ENCODE peak calls at places on chromosomes 16 and 17, in nine cellular contexts. W is ovary, X is PC-3, E is colonic mucosa, P is heart right ventricle, D is lung, V is GM12878, U is esophagus squamous epithelium, Y is thoracic aorta. Q is an unnamed sample. For H3K36me3, the result is how much of the 10 kb centered on the place peaks cover.

GRCh38 chr16:50509521-50510341 is 38.5 kb upstream of the NKD1 start:
- DNase-seq in D (no peak), Y (no peak), W (no peak), X (peak), V (no peak), U (no peak), E (peak), P (no peak), Q (no peak)

GRCh38 chr17:7323731-7324437 is 5.3 kb downstream of the NEURL4 start:
- DNase-seq in P (no peak), W (no peak), U (no peak), D (no peak), X (peak), E (peak), V (no peak), Y (no peak), Q (peak)

GRCh38 chr16:87681990-87682570 is 79.8 kb downstream of the JPH3 start:
- DNase-seq in X (no peak), Y (no peak), W (no peak), V (no peak), D (no peak), U (no peak), E (no peak), P (no peak), Q (no peak)

GRCh38 chr16:61791465-61791864 is 244.8 kb downstream of the CDH8 start:
- DNase-seq in P (no peak), X (no peak), D (no peak), V (no peak), E (no peak), U (no peak), Y (no peak), W (no peak), Q (no peak)

GRCh38 chr16:71623597-71623996 is 2.4 kb upstream of the MARVELD3 start:
- DNase-seq in D (no peak), Y (no peak), V (no peak), E (no peak), X (no peak), W (no peak), U (no peak), P (no peak), Q (no peak)

GRCh38 chr17:49403514-49404289 is 11.0 kb downstream of the PHB1 start:
- DNase-seq in P (no peak), Y (no peak), V (no peak), D (no peak), E (no peak), W (no peak), X (no peak), U (no peak), Q (no peak)

GRCh38 chr16:50025544-50025931 is 513 bp downstream of the CNEP1R1 start:
- DNase-seq in X (peak), W (peak), V (no peak), P (no peak), U (no peak), E (peak), Y (no peak), D (no peak), Q (no peak)

GRCh38 chr17:43471801-43472200 is 12.0 kb upstream of the DHX8 start:
- DNase-seq in V (no peak), U (no peak), Y (no peak), W (no peak), P (no peak), X (no peak), E (no peak), D (no peak), Q (no peak)

GRCh38 chr17:76740329-76741118 is 2.6 kb downstream of the MFSD11 start:
- DNase-seq in V (no peak), W (no peak), P (peak), U (no peak), D (no peak), E (no peak), Y (no peak), X (no peak), Q (peak)

GRCh38 chr17:78577296-78577695 is at the start of gene DNAH17:
- DNase-seq in V (no peak), E (no peak), P (no peak), D (no peak), X (no peak), W (no peak), U (no peak), Y (no peak), Q (no peak)

GRCh38 chr17:46154151-46154816 is 38.9 kb downstream of the KANSL1 start:
- DNase-seq in Y (no peak), E (no peak), D (no peak), U (no peak), X (peak), W (no peak), V (no peak), P (no peak), Q (no peak)

GRCh38 chr16:83158320-83158957 is 531.7 kb downstream of the CDH13 start:
- DNase-seq in X (no peak), D (no peak), W (no peak), E (no peak), U (no peak), P (no peak), V (no peak), Y (no peak), Q (no peak)

GRCh38 chr17:17681187-17681743 is at the start of gene RAI1:
- DNase-seq in P (peak), Y (no peak), V (no peak), X (peak), D (peak), E (peak), W (peak), U (no peak), Q (peak)

GRCh38 chr16:84482001-84482891 is 22.2 kb downstream of the MEAK7 start:
- DNase-seq in E (peak), Y (no peak), P (no peak), U (no peak), W (no peak), X (no peak), V (no peak), D (no peak), Q (no peak)

GRCh38 chr17:1762906-1763829 is 1.3 kb downstream of the SERPINF1 start:
- DNase-seq in D (no peak), X (no peak), W (peak), Y (no peak), P (peak), E (no peak), V (no peak), U (no peak), Q (peak)

GRCh38 chr17:71402661-71403141 is 718.1 kb upstream of the SOX9 start:
- DNase-seq in E (no peak), X (peak), P (no peak), U (no peak), V (no peak), Y (no peak), D (no peak), W (no peak), Q (no peak)

GRCh38 chr17:32342603-32343325 is 791 bp upstream of the C17orf75 start:
- DNase-seq in P (no peak), E (no peak), U (no peak), Y (no peak), X (no peak), V (no peak), D (no peak), W (no peak), Q (no peak)

GRCh38 chr17:77884967-77885641 is 73.4 kb upstream of the TNRC6C start:
- DNase-seq in V (no peak), U (no peak), X (no peak), P (no peak), Y (no peak), E (no peak), W (no peak), D (no peak), Q (no peak)

GRCh38 chr16:28863929-28864886 is 565 bp downstream of the SH2B1 start:
- DNase-seq in X (no peak), P (peak), U (no peak), W (peak), E (peak), Y (no peak), V (no peak), D (no peak), Q (peak)

GRCh38 chr17:69417545-69418483 is 3.3 kb downstream of the MAP2K6 start:
- DNase-seq in D (no peak), Y (no peak), P (no peak), V (no peak), X (peak), W (no peak), U (no peak), E (no peak), Q (no peak)

GRCh38 chr17:57957120-57957850 is 2.1 kb upstream of the CUEDC1 start:
- DNase-seq in W (no peak), D (no peak), V (no peak), Y (no peak), X (no peak), U (no peak), E (peak), P (no peak), Q (no peak)

GRCh38 chr17:2435181-2435741 is 34.4 kb upstream of the MNT start:
- DNase-seq in X (no peak), D (no peak), P (no peak), W (no peak), V (no peak), E (no peak), U (no peak), Y (no peak), Q (no peak)

GRCh38 chr17:67582632-67583230 is 135.0 kb upstream of the NOL11 start:
- DNase-seq in V (no peak), Y (no peak), X (no peak), E (peak), W (peak), U (no peak), P (no peak), D (no peak), Q (no peak)

GRCh38 chr16:12298285-12298684 is 321.8 kb downstream of the SNX29 start:
- DNase-seq in X (no peak), P (no peak), E (no peak), W (no peak), U (no peak), Y (no peak), V (no peak), D (no peak), Q (no peak)

GRCh38 chr16:4586297-4586696 is 28.4 kb downstream of the UBALD1 start:
- DNase-seq in D (no peak), W (no peak), V (no peak), E (no peak), X (no peak), P (no peak), U (no peak), Y (no peak), Q (no peak)

GRCh38 chr16:70252355-70252988 is 732 bp upstream of the EXOSC6 start:
- DNase-seq in P (no peak), E (no peak), Y (no peak), W (no peak), U (no peak), V (no peak), X (no peak), D (no peak), Q (no peak)

GRCh38 chr16:77062878-77063566 is 128.0 kb upstream of the MON1B start:
- DNase-seq in U (no peak), E (no peak), P (no peak), V (no peak), X (no peak), D (no peak), W (no peak), Y (no peak), Q (no peak)

GRCh38 chr17:13346592-13346991 is 255.1 kb downstream of the HS3ST3A1 start:
- DNase-seq in Y (no peak), U (no peak), X (no peak), V (no peak), P (no peak), W (no peak), E (no peak), D (no peak), Q (no peak)

GRCh38 chr17:74020522-74020921 is 183.0 kb upstream of the RPL38 start:
- DNase-seq in U (no peak), D (no peak), Y (no peak), E (no peak), X (no peak), W (no peak), V (no peak), P (no peak), Q (no peak)

GRCh38 chr16:66717112-66717675 is 20.7 kb upstream of the CMTM4 start:
- DNase-seq in Y (no peak), V (no peak), P (peak), X (peak), E (peak), U (no peak), W (peak), D (no peak), Q (no peak)

GRCh38 chr17:73099504-73099903 is 7.0 kb upstream of the SLC39A11 start:
- DNase-seq in Y (no peak), U (no peak), D (no peak), P (no peak), V (no peak), X (no peak), E (no peak), W (no peak), Q (no peak)

GRCh38 chr16:154223-155030 is 2.0 kb downstream of the HBZ start:
- DNase-seq in U (no peak), D (no peak), E (no peak), V (no peak), Y (no peak), X (no peak), P (no peak), W (no peak), Q (no peak)

GRCh38 chr17:58996968-58997367 is 109.7 kb downstream of the TRIM37 start:
- DNase-seq in W (no peak), D (no peak), X (no peak), Y (no peak), U (no peak), V (no peak), E (no peak), P (no peak), Q (no peak)
- H3K36me3 ChIP-seq in W (under half), D (under half), X (under half), Y (under half), U (half or more), V (under half), E (under half), P (under half), Q (under half)

DNA sequence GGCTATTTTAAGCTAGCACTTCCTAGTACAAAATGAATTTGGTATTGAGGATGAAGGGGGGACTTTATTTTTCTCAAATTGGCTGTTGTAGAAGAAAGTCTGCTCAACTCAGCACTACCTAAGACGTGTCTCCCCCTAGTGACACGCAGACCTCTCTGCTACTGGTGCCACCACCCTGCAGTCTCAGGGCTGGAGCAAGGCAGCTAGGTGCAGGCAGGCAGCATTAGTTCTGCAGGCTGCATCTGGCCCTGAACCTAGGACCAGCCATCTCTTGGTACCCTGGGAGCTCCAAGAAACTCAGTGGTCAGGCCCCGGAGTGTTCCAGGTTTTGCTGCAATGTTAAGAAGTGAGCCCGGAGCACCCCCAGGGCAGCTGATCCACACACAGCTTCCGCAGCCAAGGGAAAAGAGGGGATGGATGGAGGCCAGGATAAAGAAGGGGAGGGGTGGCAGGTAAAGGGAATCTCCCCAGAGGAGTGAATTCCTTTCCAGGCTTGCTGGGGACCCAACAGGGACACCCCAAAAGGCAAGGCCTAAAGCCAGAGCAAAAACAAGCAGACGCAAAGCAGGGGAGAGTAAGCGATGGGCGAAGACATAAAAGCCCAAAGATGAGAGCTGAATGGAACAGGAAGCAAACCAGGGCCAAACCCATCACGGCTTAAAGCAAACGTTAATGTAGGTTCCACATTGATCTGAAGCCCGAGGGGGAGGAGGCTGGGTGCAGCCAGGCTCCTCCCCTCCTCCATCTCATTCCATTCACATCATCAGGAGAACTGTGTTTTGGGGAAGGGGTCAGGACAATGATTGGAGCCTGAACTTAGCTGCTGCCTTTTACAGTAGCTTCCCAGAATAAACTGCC is 200.5 kb downstream of the ZFHX3 start:
- DNase-seq in X (peak), E (no peak), W (no peak), V (no peak), Y (no peak), P (peak), D (no peak), U (no peak), Q (no peak)
- TF ChIP-seq CTCF in X (peak), E (peak), W (no peak), V (peak), Y (peak), P (peak), D (no peak), U (no peak), Q (no peak)

GRCh38 chr17:44829558-44830358 is at the start of gene GJC1:
- DNase-seq in X (peak), U (no peak), D (no peak), P (peak), W (no peak), Y (no peak), V (no peak), E (no peak), Q (no peak)
- H3K36me3 ChIP-seq in X (under half), U (under half), D (under half), P (under half), W (under half), Y (under half), V (under half), E (under half), Q (under half)

GRCh38 chr17:39838784-39839183 is 25.3 kb downstream of the IKZF3 start:
- DNase-seq in E (no peak), V (no peak), X (no peak), W (no peak), U (no peak), P (no peak), D (no peak), Y (no peak), Q (no peak)

GRCh38 chr17:39838057-39838456 is 26.1 kb downstream of the IKZF3 start:
- DNase-seq in V (no peak), E (no peak), X (no peak), W (no peak), U (no peak), Y (no peak), D (no peak), P (no peak), Q (no peak)

GRCh38 chr17:39834017-39834416 is 30.1 kb downstream of the IKZF3 start:
- DNase-seq in X (no peak), E (no peak), W (no peak), P (no peak), Y (no peak), U (no peak), V (no peak), D (no peak), Q (no peak)

GRCh38 chr17:39836117-39836516 is 28.0 kb downstream of the IKZF3 start:
- DNase-seq in X (no peak), E (no peak), P (no peak), U (no peak), V (no peak), D (no peak), W (no peak), Y (no peak), Q (no peak)

GRCh38 chr17:39835038-39835786 is 28.9 kb downstream of the IKZF3 start:
- DNase-seq in W (no peak), V (no peak), P (no peak), U (no peak), X (no peak), E (no peak), D (no peak), Y (no peak), Q (no peak)
- TF ChIP-seq CTCF in W (no peak), V (no peak), P (no peak), U (no peak), X (no peak), E (no peak), D (no peak), Y (no peak), Q (no peak)

Q was measured in gastrocnemius medialis.